ENCODE peak calls at places on chromosomes 6 and 20, in seven cellular contexts. R is AG04449; Y is psoas muscle; T is EL; D is activated CD4-positive, alpha-beta T cell treated with anti-CD3 and anti-CD28 coated beads, Interleukin-2, amount 10 ng/mL, durations not matched to agents 7 days and 5 days; N is EH; W is GM13976. Q is an unnamed sample.

GRCh38 chr20:46023999-46024398 is 5.0 kb upstream of the SLC12A5 start:
- DNase-seq in R (no peak), Y (no peak), T (peak), D (no peak), N (no peak), W (no peak), Q (no peak)

GRCh38 chr6:84842526-84843161 is 78.2 kb upstream of the TBX18 start:
- DNase-seq in R (no peak), Y (no peak), T (no peak), D (no peak), N (no peak), W (no peak), Q (no peak)

GRCh38 chr20:38418509-38419204 is 16.5 kb downstream of the SNHG17 start:
- DNase-seq in R (no peak), Y (peak), T (peak), D (no peak), N (peak), W (no peak), Q (no peak)

GRCh38 chr20:53935353-53936084 is 134.9 kb downstream of the BCAS1 start:
- DNase-seq in R (no peak), Y (no peak), T (no peak), D (no peak), N (peak), W (no peak), Q (no peak)

GRCh38 chr20:4095639-4096038 is 80.3 kb upstream of the RNF24 start:
- DNase-seq in R (no peak), Y (no peak), T (no peak), D (no peak), N (no peak), W (no peak), Q (no peak)

GRCh38 chr20:33791959-33792597 is 19.1 kb upstream of the CHMP4B start:
- DNase-seq in R (no peak), Y (peak), T (peak), D (peak), N (peak), W (peak), Q (no peak)

GRCh38 chr20:46651091-46651962 is at the start of gene SLC13A3:
- DNase-seq in R (no peak), Y (no peak), T (no peak), D (peak), N (no peak), W (no peak), Q (no peak)

GRCh38 chr6:139323511-139324445 is 32.0 kb upstream of the TXLNB start:
- DNase-seq in R (no peak), Y (peak), T (peak), D (peak), N (peak), W (peak), Q (no peak)

GRCh38 chr6:17390276-17390675 is 3.1 kb upstream of the CAP2 start:
- DNase-seq in R (no peak), Y (no peak), T (no peak), D (no peak), N (no peak), W (no peak), Q (no peak)

GRCh38 chr6:34151321-34152041 is 5.6 kb upstream of the GRM4 start:
- DNase-seq in R (no peak), Y (no peak), T (no peak), D (no peak), N (no peak), W (no peak), Q (no peak)

GRCh38 chr6:111813247-111814162 is 59.7 kb downstream of the FYN start:
- DNase-seq in R (peak), Y (no peak), T (peak), D (no peak), N (peak), W (no peak), Q (peak)

GRCh38 chr20:46089076-46089337 is 755 bp downstream of the NCOA5 start:
- DNase-seq in R (no peak), Y (no peak), T (no peak), D (no peak), N (no peak), W (no peak), Q (no peak)